ENCODE peak calls at places on chromosomes 4 and X, in six cellular contexts. V, B, K, N, G and L are unnamed samples.

GRCh38 chr4:16590792-16591191 is 307.7 kb downstream of the LDB2 start:
- DNase-seq in G (no peak), N (no peak), V (no peak), B (no peak), K (no peak), L (no peak)

GRCh38 chr4:8281519-8282133 is 12.1 kb downstream of the HTRA3 start:
- DNase-seq in V (no peak), K (no peak), B (no peak), N (no peak), G (no peak), L (no peak)

GRCh38 chr4:147093206-147093605 is 147.5 kb upstream of the TTC29 start:
- DNase-seq in K (no peak), G (no peak), N (no peak), V (no peak), B (no peak), L (no peak)

GRCh38 chr4:47749858-47750257 is 88.0 kb downstream of the CORIN start:
- DNase-seq in N (no peak), K (no peak), G (no peak), V (no peak), B (no peak), L (no peak)

GRCh38 chrX:132426695-132427281 is 62.0 kb downstream of the MBNL3 start:
- DNase-seq in K (no peak), V (no peak), G (no peak), N (no peak), B (no peak), L (no peak)

GRCh38 chrX:37785569-37785968 is 5.7 kb downstream of the CYBB start:
- DNase-seq in B (no peak), K (no peak), V (no peak), N (no peak), G (no peak), L (no peak)

GRCh38 chr4:174193438-174194015 is 89.9 kb downstream of the FBXO8 start:
- DNase-seq in K (no peak), V (peak), G (no peak), N (no peak), B (peak), L (no peak)

GRCh38 chr4:55851885-55852284 is 1.6 kb upstream of the EXOC1 start:
- DNase-seq in B (no peak), G (no peak), K (no peak), N (no peak), V (no peak), L (no peak)

GRCh38 chrX:97987979-97988378 is 1104.3 kb downstream of the RPA4 start:
- DNase-seq in N (no peak), V (no peak), K (no peak), G (no peak), B (no peak), L (no peak)
- H3K4me3 ChIP-seq in N (no peak), V (no peak), K (no peak), G (no peak), B (no peak), L (no peak)

GRCh38 chr4:87092389-87093141 is 127.9 kb downstream of the KLHL8 start:
- DNase-seq in N (peak), V (peak), B (peak), K (no peak), G (peak), L (no peak)
- TF ChIP-seq REST in N (no peak), V (no peak), B (no peak), K (no peak), G (no peak), L (no peak)

DNA sequence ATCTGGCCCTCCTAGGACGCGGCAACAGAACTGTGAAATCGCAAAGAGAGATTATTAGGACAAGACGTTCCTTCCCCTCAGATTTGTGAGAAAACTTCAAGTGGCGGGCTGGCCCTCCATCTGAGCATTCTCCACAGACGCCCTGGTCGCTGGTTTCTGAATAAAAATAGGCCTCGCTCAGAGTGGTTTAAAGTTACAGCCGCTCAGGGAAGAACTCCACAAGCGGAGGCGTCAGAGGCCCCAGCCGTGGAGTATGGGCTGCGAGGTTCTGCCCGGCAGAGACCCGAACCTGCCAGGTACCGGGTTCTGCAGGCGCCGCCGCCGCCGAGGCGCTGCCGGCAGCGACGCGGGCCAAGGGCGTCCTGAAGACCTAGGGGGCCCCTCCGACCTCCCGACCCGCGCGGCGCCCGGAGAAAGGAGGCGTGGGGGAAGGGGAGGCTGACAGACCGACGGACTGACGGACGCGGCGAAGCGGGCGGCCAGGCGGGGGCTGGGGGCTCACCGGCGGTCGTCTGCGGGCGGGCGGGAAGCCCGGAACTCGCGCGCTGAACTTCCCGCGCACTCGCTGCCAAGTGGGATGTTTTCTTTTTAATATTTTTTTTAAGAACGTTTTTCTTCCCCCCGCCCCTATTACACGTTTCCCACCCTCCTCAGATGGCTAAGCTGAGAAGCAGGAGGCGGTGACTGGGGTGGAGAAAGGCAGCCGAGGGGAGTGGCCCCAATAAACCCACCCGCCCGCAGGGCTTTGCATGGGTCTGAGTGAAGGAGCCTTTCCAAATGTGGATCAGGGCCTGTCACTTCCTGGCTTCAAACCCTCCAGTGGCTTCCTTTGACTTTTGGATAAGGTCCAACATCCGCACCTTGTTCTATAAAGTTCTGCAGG is at the start of gene PABPC4L:
- DNase-seq in G (no peak), N (no peak), K (no peak), V (no peak), B (peak), L (peak)
- H3K4me3 ChIP-seq in G (no peak), N (no peak), K (no peak), V (no peak), B (peak), L (peak)

GRCh38 chrX:123223859-123224258 is 39.8 kb downstream of the GRIA3 start:
- DNase-seq in N (no peak), K (no peak), B (no peak), G (no peak), V (no peak), L (no peak)

GRCh38 chrX:123217728-123218127 is 33.6 kb downstream of the GRIA3 start:
- DNase-seq in G (no peak), V (no peak), K (no peak), B (no peak), N (no peak), L (no peak)

GRCh38 chrX:123223409-123223808 is 39.3 kb downstream of the GRIA3 start:
- DNase-seq in N (no peak), V (no peak), K (no peak), G (no peak), B (no peak), L (no peak)

GRCh38 chrX:123219916-123220315 is 35.8 kb downstream of the GRIA3 start:
- DNase-seq in N (no peak), B (no peak), V (peak), K (no peak), G (no peak), L (peak)

DNA sequence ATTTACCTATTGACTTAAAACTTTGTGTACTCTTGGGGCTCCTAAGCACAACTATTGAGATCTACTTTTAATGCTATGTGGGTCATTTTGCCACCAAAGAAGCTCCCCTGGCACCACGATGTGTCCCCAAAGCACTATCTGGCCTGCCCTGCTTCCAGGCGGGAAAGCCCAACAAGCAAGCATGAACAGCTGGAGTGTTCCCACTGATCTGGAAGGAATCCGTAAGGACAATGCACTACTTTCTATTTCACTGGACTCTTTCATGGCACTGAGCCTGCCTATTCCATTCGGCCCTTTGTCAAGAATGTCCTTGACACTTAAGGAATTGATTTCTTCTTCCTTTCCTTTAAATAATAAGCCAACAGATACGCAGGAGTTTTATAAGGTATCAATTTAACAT is 38.8 kb downstream of the GRIA3 start:
- DNase-seq in V (no peak), K (no peak), B (no peak), G (no peak), N (no peak), L (no peak)
- TF ChIP-seq REST in V (no peak), K (no peak), B (no peak), G (no peak), N (no peak), L (no peak)

DNA sequence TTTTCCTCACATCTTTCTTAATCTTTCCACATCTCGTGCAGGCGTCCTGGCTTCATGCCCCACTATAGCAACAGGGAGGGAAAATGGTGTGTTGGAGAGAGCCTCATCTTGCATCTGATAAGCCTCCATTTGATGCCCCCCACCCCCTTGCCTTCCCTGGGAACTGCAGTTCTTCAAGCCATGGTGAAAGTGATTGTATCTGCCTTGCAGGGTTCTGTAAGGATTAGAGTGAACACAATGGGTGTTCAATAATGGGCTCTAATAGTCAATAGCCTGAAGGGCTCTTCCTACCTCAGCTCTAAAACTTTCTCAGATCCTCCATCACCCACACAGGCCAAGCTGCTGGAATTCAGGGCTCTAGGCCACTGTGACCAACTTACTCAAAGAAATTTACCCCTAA is 128.4 kb upstream of the TRIM2 start:
- DNase-seq in V (no peak), B (no peak), N (no peak), G (no peak), K (no peak), L (no peak)
- H3K4me3 ChIP-seq in V (no peak), B (no peak), N (no peak), G (no peak), K (no peak), L (no peak)

DNA sequence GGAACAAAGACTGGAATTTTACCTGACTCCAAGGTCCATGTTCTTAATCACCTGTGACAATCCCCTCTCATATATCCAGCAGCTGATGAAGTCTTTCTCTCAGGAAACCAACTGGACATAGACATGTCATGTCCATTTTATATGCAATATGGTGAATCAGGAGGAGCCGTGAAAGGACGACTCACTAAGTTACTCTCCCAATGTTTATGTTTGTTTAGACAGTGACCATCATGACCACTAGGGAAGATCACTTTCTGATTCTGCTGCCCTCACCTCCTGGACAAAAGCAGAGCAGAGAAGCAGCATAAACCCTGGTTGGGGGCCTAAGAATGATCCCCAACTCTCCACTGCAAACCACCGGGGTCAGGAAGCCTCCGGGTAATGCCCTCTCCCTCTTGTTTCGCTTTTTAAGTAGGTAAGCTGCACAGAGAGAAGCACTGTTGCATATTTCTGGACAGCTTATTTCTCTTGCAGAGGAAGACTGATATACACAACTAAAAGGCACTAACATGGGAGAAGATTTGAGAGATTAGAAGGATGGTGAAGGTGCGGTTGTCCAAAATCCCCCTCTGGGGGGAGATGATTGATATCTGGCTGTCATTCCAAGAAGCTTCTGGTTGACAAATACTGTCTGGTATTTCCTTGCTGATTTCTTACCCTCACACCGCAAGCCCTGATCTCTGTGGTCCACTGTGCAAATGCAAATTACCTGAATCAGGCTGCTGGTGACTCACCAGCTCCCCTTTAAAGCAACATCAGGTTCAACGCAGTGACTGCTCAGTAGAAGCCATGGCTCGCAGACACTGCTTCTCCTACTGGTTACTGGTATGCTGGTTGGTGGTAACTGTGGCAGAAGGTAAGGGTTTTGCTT is at the start of gene ODAPH:
- DNase-seq in B (peak), N (no peak), G (no peak), V (no peak), K (no peak), L (peak)
- TF ChIP-seq REST in B (no peak), N (no peak), G (no peak), V (no peak), K (no peak), L (no peak)

GRCh38 chr4:85762204-85762884 is 287.4 kb downstream of the ARHGAP24 start:
- DNase-seq in V (no peak), G (no peak), B (no peak), K (no peak), N (no peak), L (no peak)
- H3K4me3 ChIP-seq in V (no peak), G (no peak), B (no peak), K (no peak), N (no peak), L (no peak)

GRCh38 chr4:88439161-88439760 is 17.7 kb upstream of the HERC5 start:
- DNase-seq in N (no peak), G (no peak), K (no peak), B (no peak), V (no peak), L (peak)
- TF ChIP-seq REST in N (no peak), G (no peak), K (no peak), B (no peak), V (no peak), L (no peak)